ENCODE peak calls at places on chromosomes 12 and 14, in seven cellular contexts. One of them, this sample, is unnamed. For H3K4me1, the result is how much of the 10 kb centered on the place peaks cover.

GRCh38 chr12:49873361-49873934 is 30.3 kb downstream of the FAIM2 start:
- DNase-seq in adrenal gland: no peak
- DNase-seq in left ventricle myocardium inferior: peak
- DNase-seq in effector memory CD4-positive, alpha-beta T cell: no peak
- DNase-seq in H1: no peak
- DNase-seq in suprapubic skin: no peak
- DNase-seq in CD8-positive, alpha-beta T cell: no peak
- DNase-seq in this sample: no peak

GRCh38 chr12:14430394-14430986 is 65.0 kb downstream of the ATF7IP start:
- DNase-seq in CD8-positive, alpha-beta T cell: no peak
- DNase-seq in H1: no peak
- DNase-seq in left ventricle myocardium inferior: no peak
- DNase-seq in adrenal gland: no peak
- DNase-seq in suprapubic skin: no peak
- DNase-seq in effector memory CD4-positive, alpha-beta T cell: no peak
- DNase-seq in this sample: no peak

GRCh38 chr14:39025810-39026627 is 77.0 kb downstream of the SEC23A start:
- DNase-seq in adrenal gland: no peak
- DNase-seq in suprapubic skin: no peak
- DNase-seq in CD8-positive, alpha-beta T cell: no peak
- DNase-seq in left ventricle myocardium inferior: no peak
- DNase-seq in effector memory CD4-positive, alpha-beta T cell: no peak
- DNase-seq in H1: no peak
- DNase-seq in this sample: no peak

GRCh38 chr12:58009355-58009754 is 68.0 kb downstream of the ATP23 start:
- DNase-seq in suprapubic skin: no peak
- DNase-seq in effector memory CD4-positive, alpha-beta T cell: no peak
- DNase-seq in adrenal gland: no peak
- DNase-seq in H1: no peak
- DNase-seq in CD8-positive, alpha-beta T cell: no peak
- DNase-seq in left ventricle myocardium inferior: no peak
- DNase-seq in this sample: no peak

GRCh38 chr12:25730489-25731349 is 177.6 kb upstream of the LMNTD1 start:
- DNase-seq in adrenal gland: no peak
- DNase-seq in H1: no peak
- DNase-seq in left ventricle myocardium inferior: no peak
- DNase-seq in CD8-positive, alpha-beta T cell: no peak
- DNase-seq in effector memory CD4-positive, alpha-beta T cell: no peak
- DNase-seq in suprapubic skin: no peak
- DNase-seq in this sample: peak

GRCh38 chr12:42823679-42824078 is 234.1 kb upstream of the PRICKLE1 start:
- DNase-seq in left ventricle myocardium inferior: no peak
- DNase-seq in effector memory CD4-positive, alpha-beta T cell: no peak
- DNase-seq in CD8-positive, alpha-beta T cell: no peak
- DNase-seq in suprapubic skin: no peak
- DNase-seq in H1: no peak
- DNase-seq in adrenal gland: no peak
- DNase-seq in this sample: no peak

GRCh38 chr14:89858084-89858483 is 96.4 kb downstream of the EFCAB11 start:
- DNase-seq in left ventricle myocardium inferior: no peak
- DNase-seq in suprapubic skin: no peak
- DNase-seq in adrenal gland: no peak
- DNase-seq in effector memory CD4-positive, alpha-beta T cell: no peak
- DNase-seq in CD8-positive, alpha-beta T cell: no peak
- DNase-seq in H1: no peak
- DNase-seq in this sample: no peak

GRCh38 chr12:52310622-52311281 is 10.4 kb downstream of the KRT83 start:
- DNase-seq in adrenal gland: no peak
- DNase-seq in CD8-positive, alpha-beta T cell: no peak
- DNase-seq in H1: no peak
- DNase-seq in left ventricle myocardium inferior: no peak
- DNase-seq in effector memory CD4-positive, alpha-beta T cell: no peak
- DNase-seq in suprapubic skin: no peak
- DNase-seq in this sample: no peak

GRCh38 chr14:54606631-54607133 is 39.8 kb downstream of the SAMD4A start:
- DNase-seq in CD8-positive, alpha-beta T cell: no peak
- DNase-seq in left ventricle myocardium inferior: no peak
- DNase-seq in effector memory CD4-positive, alpha-beta T cell: no peak
- DNase-seq in adrenal gland: peak
- DNase-seq in H1: no peak
- DNase-seq in suprapubic skin: no peak
- DNase-seq in this sample: no peak

GRCh38 chr12:109169262-109169661 is 52.9 kb downstream of the ACACB start:
- DNase-seq in CD8-positive, alpha-beta T cell: no peak
- DNase-seq in left ventricle myocardium inferior: no peak
- DNase-seq in adrenal gland: peak
- DNase-seq in suprapubic skin: no peak
- DNase-seq in effector memory CD4-positive, alpha-beta T cell: no peak
- DNase-seq in H1: no peak
- DNase-seq in this sample: no peak

GRCh38 chr12:93387780-93388179 is 10.1 kb downstream of the NUDT4 start:
- DNase-seq in CD8-positive, alpha-beta T cell: no peak
- DNase-seq in suprapubic skin: no peak
- DNase-seq in adrenal gland: peak
- DNase-seq in H1: no peak
- DNase-seq in effector memory CD4-positive, alpha-beta T cell: no peak
- DNase-seq in left ventricle myocardium inferior: no peak
- DNase-seq in this sample: no peak

GRCh38 chr14:104563191-104563741 is 16.3 kb upstream of the C14orf180 start:
- DNase-seq in CD8-positive, alpha-beta T cell: no peak
- DNase-seq in adrenal gland: no peak
- DNase-seq in suprapubic skin: no peak
- DNase-seq in left ventricle myocardium inferior: no peak
- DNase-seq in H1: no peak
- DNase-seq in effector memory CD4-positive, alpha-beta T cell: no peak
- DNase-seq in this sample: no peak

GRCh38 chr12:5078423-5078822 is 34.7 kb downstream of the KCNA5 start:
- DNase-seq in H1: no peak
- DNase-seq in left ventricle myocardium inferior: peak
- DNase-seq in suprapubic skin: no peak
- DNase-seq in effector memory CD4-positive, alpha-beta T cell: no peak
- DNase-seq in CD8-positive, alpha-beta T cell: no peak
- DNase-seq in adrenal gland: no peak
- DNase-seq in this sample: no peak

GRCh38 chr12:57549909-57550627 is at the start of gene KIF5A:
- DNase-seq in CD8-positive, alpha-beta T cell: peak
- DNase-seq in adrenal gland: no peak
- DNase-seq in H1: no peak
- DNase-seq in suprapubic skin: no peak
- DNase-seq in left ventricle myocardium inferior: no peak
- DNase-seq in effector memory CD4-positive, alpha-beta T cell: peak
- DNase-seq in this sample: no peak

GRCh38 chr12:20125259-20125919 is 242.9 kb upstream of the PDE3A start:
- DNase-seq in left ventricle myocardium inferior: no peak
- DNase-seq in effector memory CD4-positive, alpha-beta T cell: no peak
- DNase-seq in H1: no peak
- DNase-seq in suprapubic skin: no peak
- DNase-seq in CD8-positive, alpha-beta T cell: no peak
- DNase-seq in adrenal gland: no peak
- DNase-seq in this sample: no peak

GRCh38 chr12:108832730-108833354 is 24.5 kb downstream of the SSH1 start:
- DNase-seq in left ventricle myocardium inferior: peak
- DNase-seq in CD8-positive, alpha-beta T cell: no peak
- DNase-seq in adrenal gland: no peak
- DNase-seq in H1: no peak
- DNase-seq in suprapubic skin: no peak
- DNase-seq in effector memory CD4-positive, alpha-beta T cell: no peak
- DNase-seq in this sample: no peak

GRCh38 chr12:26798013-26798412 is 35.0 kb downstream of the ITPR2 start:
- DNase-seq in left ventricle myocardium inferior: no peak
- DNase-seq in suprapubic skin: no peak
- DNase-seq in adrenal gland: no peak
- DNase-seq in effector memory CD4-positive, alpha-beta T cell: no peak
- DNase-seq in CD8-positive, alpha-beta T cell: no peak
- DNase-seq in H1: no peak
- DNase-seq in this sample: no peak

GRCh38 chr14:24774167-24774915 is 140.4 kb upstream of the GZMB start:
- DNase-seq in H1: no peak
- DNase-seq in adrenal gland: no peak
- DNase-seq in effector memory CD4-positive, alpha-beta T cell: no peak
- DNase-seq in CD8-positive, alpha-beta T cell: no peak
- DNase-seq in suprapubic skin: no peak
- DNase-seq in left ventricle myocardium inferior: no peak
- DNase-seq in this sample: no peak

GRCh38 chr14:78319826-78320635 is 149.9 kb downstream of the NRXN3 start:
- DNase-seq in H1: no peak
- DNase-seq in effector memory CD4-positive, alpha-beta T cell: no peak
- DNase-seq in left ventricle myocardium inferior: no peak
- DNase-seq in CD8-positive, alpha-beta T cell: no peak
- DNase-seq in suprapubic skin: no peak
- DNase-seq in adrenal gland: no peak
- DNase-seq in this sample: no peak

GRCh38 chr12:122322501-122322900 is 56.2 kb upstream of the VPS33A start:
- DNase-seq in CD8-positive, alpha-beta T cell: no peak
- DNase-seq in adrenal gland: no peak
- DNase-seq in suprapubic skin: no peak
- DNase-seq in effector memory CD4-positive, alpha-beta T cell: no peak
- DNase-seq in H1: no peak
- DNase-seq in left ventricle myocardium inferior: no peak
- DNase-seq in this sample: no peak

DNA sequence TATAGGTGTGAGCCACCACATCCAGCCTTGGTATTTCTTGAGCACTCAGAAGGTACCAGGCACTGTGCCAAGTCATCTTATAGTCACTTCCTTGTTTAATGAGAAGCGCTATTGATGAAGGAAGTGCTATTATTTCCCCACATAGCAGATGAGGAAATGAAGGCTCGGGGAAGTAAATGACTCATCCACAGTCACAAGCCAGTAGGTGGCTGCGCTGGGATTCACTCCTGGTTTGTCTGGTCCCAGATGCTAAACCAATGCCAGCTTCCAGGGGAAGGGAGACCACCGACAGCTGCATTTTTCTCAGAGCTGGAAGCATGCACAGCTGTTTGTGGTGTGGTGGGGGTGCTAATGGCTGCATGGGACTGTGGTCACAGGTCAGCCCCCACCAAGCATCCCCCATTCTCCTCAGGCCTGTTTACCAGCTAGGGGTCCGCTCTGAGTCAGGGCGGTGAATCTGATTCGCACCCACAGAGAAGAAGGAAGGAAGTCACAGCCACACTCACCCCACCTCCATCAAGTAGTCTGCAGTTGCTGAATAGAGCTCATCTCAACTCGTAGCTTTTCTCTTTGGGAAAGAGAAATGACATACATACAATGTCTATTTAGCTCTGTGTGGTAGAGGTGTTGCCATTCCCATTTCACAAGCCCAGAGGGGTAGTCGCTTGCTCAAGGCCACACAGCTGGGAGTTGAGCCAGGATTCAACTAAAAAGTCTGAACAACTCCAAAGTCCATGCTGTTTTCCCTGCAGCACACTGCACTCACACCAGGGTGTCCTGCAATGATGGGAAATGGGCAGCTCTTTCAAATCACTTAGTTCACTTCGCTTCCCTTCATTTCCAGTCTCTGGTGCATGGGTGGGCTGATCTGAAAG is 6.3 kb upstream of the LTBP2 start:
- DNase-seq in suprapubic skin: no peak
- DNase-seq in adrenal gland: peak
- DNase-seq in CD8-positive, alpha-beta T cell: peak
- DNase-seq in effector memory CD4-positive, alpha-beta T cell: peak
- DNase-seq in H1: no peak
- DNase-seq in left ventricle myocardium inferior: no peak
- DNase-seq in this sample: no peak
- H3K4me1 ChIP-seq in suprapubic skin: half or more
- H3K4me1 ChIP-seq in adrenal gland: under half
- H3K4me1 ChIP-seq in CD8-positive, alpha-beta T cell: under half
- H3K4me1 ChIP-seq in effector memory CD4-positive, alpha-beta T cell: under half
- H3K4me1 ChIP-seq in H1: under half
- H3K4me1 ChIP-seq in left ventricle myocardium inferior: half or more
- H3K4me1 ChIP-seq in this sample: under half

GRCh38 chr12:89706551-89707348 is 1.9 kb downstream of the ATP2B1 start:
- DNase-seq in adrenal gland: peak
- DNase-seq in CD8-positive, alpha-beta T cell: no peak
- DNase-seq in suprapubic skin: no peak
- DNase-seq in left ventricle myocardium inferior: no peak
- DNase-seq in H1: no peak
- DNase-seq in effector memory CD4-positive, alpha-beta T cell: no peak
- DNase-seq in this sample: no peak
- H3K27ac ChIP-seq in adrenal gland: no peak
- H3K27ac ChIP-seq in CD8-positive, alpha-beta T cell: no peak
- H3K27ac ChIP-seq in suprapubic skin: no peak
- H3K27ac ChIP-seq in left ventricle myocardium inferior: no peak
- H3K27ac ChIP-seq in H1: no peak
- H3K27ac ChIP-seq in effector memory CD4-positive, alpha-beta T cell: peak
- H3K27ac ChIP-seq in this sample: no peak

DNA sequence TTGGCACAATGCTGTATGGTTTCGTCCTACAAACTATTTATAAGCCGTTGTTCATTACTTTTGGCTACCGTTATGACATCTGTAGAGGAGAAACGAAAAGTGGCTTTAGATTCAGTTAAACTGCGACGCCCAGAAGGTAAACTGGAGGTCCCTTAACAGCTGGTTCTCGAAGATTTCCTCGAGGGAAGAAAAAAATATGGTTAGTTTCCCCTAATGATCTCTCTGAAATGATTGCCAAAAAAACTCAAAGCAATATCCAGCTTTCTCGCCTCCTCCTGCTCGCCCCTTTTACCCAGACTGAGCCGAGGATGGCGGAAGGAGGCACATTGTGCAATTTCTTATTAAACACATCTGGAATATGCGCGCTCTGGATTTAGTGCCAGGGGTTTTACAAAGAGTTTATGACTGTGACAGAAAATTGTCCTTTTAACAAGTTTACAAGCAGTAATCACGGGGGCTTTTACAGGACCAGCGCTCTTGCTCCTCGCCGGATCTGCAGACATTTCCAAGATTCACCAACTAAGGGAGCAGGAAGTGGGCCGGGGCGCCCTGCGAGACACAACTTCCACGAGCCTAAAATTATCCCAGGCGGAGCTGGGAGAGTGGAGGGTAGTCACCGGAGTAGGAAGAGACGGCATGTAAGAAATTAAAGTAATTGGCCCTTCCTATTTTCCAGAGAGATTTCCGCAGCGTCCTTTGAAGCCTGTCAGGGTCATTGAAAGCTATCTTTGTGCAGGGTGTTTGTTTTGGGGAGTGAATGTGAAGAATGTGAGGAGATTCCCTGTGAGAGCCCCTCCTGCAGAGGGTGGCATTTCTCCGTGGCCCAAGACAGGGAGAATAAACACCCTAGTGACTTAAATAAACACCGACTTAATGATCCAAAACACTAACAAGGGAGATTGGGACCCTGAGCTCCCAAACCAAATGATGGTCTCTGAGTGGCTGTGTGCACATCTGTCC is 5.6 kb downstream of the SIX1 start:
- DNase-seq in effector memory CD4-positive, alpha-beta T cell: no peak
- DNase-seq in adrenal gland: no peak
- DNase-seq in suprapubic skin: no peak
- DNase-seq in left ventricle myocardium inferior: no peak
- DNase-seq in H1: no peak
- DNase-seq in CD8-positive, alpha-beta T cell: no peak
- DNase-seq in this sample: no peak
- H3K4me1 ChIP-seq in effector memory CD4-positive, alpha-beta T cell: under half
- H3K4me1 ChIP-seq in adrenal gland: under half
- H3K4me1 ChIP-seq in suprapubic skin: under half
- H3K4me1 ChIP-seq in left ventricle myocardium inferior: under half
- H3K4me1 ChIP-seq in H1: under half
- H3K4me1 ChIP-seq in CD8-positive, alpha-beta T cell: under half
- H3K4me1 ChIP-seq in this sample: under half

DNA sequence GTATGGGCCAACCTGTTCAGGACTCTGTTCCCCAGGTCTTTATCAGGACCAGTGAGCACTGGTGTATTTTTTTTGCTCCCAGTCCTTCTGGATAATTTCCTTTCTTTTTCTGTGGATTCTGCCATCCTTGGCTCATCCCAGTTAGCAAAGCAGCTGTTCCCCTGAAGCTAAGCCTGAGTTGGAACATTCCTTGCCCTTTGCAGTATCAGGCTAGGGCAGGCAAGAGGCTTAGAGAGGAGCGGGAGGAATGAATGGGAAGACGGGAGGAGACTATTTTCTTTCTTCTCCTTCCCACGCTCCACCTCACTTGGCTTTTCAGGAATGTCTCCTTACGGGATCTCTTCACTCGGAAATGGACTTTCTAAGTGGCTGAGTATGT is 29.2 kb downstream of the ERG28 start:
- DNase-seq in H1: no peak
- DNase-seq in adrenal gland: no peak
- DNase-seq in effector memory CD4-positive, alpha-beta T cell: no peak
- DNase-seq in suprapubic skin: no peak
- DNase-seq in left ventricle myocardium inferior: no peak
- DNase-seq in CD8-positive, alpha-beta T cell: no peak
- DNase-seq in this sample: peak
- H3K27ac ChIP-seq in H1: peak
- H3K27ac ChIP-seq in adrenal gland: no peak
- H3K27ac ChIP-seq in effector memory CD4-positive, alpha-beta T cell: no peak
- H3K27ac ChIP-seq in suprapubic skin: no peak
- H3K27ac ChIP-seq in left ventricle myocardium inferior: no peak
- H3K27ac ChIP-seq in CD8-positive, alpha-beta T cell: no peak
- H3K27ac ChIP-seq in this sample: no peak